ENCODE peak calls at places on chromosomes 1 and 21, in four cellular contexts. V is H9; H is neuronal stem cell; J is CD8-positive, alpha-beta memory T cell. P is an unnamed sample. For H3K4me1, the result is how much of the 10 kb centered on the place peaks cover.

GRCh38 chr21:35422011-35422410 is 372.9 kb upstream of the RUNX1 start:
- DNase-seq in V (no peak), H (no peak), J (no peak), P (no peak)

GRCh38 chr1:215556996-215557395 is 10.1 kb upstream of the KCTD3 start:
- DNase-seq in V (no peak), H (no peak), J (no peak), P (no peak)

GRCh38 chr1:108049083-108049819 is 84.3 kb upstream of the VAV3 start:
- DNase-seq in V (peak), H (no peak), J (no peak), P (peak)

GRCh38 chr1:54577612-54578011 is 29.6 kb downstream of the ACOT11 start:
- DNase-seq in V (no peak), H (no peak), J (no peak), P (no peak)

GRCh38 chr1:230825804-230826160 is 42.5 kb downstream of the C1orf198 start:
- DNase-seq in V (no peak), H (no peak), J (no peak), P (no peak)

GRCh38 chr1:55217226-55217996 is 2.2 kb upstream of the USP24 start:
- DNase-seq in V (no peak), H (no peak), J (no peak), P (no peak)

GRCh38 chr1:228005511-228006033 is 1.2 kb upstream of the WNT3A start:
- DNase-seq in V (no peak), H (no peak), J (no peak), P (no peak)

GRCh38 chr21:27314096-27314495 is 347.2 kb upstream of the ADAMTS5 start:
- DNase-seq in V (no peak), H (no peak), J (no peak), P (no peak)

GRCh38 chr1:206506405-206506802 is 927 bp upstream of the RASSF5 start:
- DNase-seq in V (no peak), H (no peak), J (no peak), P (no peak)

GRCh38 chr1:58880592-58880991 is 96.7 kb upstream of the JUN start:
- DNase-seq in V (no peak), H (no peak), J (no peak), P (no peak)

GRCh38 chr1:58883888-58884482 is 100.1 kb upstream of the JUN start:
- DNase-seq in V (no peak), H (no peak), J (no peak), P (no peak)

GRCh38 chr1:58884706-58885661 is 101.1 kb upstream of the JUN start:
- DNase-seq in V (no peak), H (no peak), J (no peak), P (no peak)

GRCh38 chr1:58883037-58883887 is 99.4 kb upstream of the JUN start:
- DNase-seq in V (no peak), H (no peak), J (no peak), P (no peak)

DNA sequence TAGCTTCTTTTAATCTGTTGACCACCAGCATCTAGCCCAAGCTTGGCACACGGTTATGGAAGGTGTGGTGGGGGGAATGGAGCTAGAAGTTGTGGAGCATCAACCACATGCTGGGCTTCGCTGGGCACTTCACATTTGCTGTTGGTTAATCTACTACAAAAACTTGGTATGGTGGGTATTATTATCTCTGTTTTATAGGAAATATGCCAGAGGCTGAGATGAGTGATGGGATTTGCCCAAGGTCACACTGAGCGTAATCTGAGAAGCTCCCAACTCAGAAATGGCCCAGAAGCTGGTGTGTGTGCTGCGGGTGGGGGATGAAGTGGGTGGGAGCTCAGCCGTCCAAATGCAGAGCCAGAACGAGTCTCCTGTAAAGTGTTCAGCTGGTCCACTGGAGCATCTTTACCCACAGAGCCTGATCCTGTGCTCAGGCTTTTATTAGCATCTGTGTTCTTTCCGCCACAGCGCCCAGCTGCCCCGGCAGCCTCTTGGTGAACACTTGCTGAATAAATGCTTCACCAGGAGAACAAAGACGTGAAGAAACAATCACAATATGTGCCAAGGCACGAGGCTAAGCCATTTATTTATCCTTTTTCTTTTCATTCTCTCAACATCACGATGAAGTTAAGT is 98.6 kb upstream of the JUN start:
- DNase-seq in V (no peak), H (no peak), J (no peak), P (no peak)
- H3K4me1 ChIP-seq in V (under half), H (under half), J (under half), P (under half)

DNA sequence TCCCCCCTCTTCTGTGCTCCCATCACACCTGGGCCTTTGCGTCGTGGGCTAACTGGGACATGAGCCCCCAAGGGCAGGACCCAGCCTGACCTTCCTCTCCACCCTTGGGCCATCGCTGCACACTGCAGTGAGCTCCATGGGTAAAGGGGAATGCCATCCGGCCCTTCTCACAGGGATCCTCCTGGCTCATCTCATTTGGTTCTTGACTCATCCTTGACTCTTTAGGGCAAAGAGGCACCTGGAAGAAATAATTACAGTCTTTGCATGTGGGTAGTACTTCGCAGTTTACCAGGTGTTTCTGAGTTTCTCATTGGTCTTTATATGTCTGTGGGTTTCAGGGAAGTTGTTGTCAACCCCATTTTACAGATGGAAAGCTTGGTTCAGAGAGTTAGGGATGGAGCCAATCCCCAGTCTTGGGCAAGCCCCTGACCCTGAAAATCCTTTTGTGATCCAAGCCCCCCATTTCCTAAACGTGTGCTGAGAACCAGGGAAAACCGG is 59.3 kb upstream of the ID3 start:
- DNase-seq in V (no peak), H (no peak), J (no peak), P (no peak)
- H3K4me1 ChIP-seq in V (under half), H (under half), J (half or more), P (under half)

DNA sequence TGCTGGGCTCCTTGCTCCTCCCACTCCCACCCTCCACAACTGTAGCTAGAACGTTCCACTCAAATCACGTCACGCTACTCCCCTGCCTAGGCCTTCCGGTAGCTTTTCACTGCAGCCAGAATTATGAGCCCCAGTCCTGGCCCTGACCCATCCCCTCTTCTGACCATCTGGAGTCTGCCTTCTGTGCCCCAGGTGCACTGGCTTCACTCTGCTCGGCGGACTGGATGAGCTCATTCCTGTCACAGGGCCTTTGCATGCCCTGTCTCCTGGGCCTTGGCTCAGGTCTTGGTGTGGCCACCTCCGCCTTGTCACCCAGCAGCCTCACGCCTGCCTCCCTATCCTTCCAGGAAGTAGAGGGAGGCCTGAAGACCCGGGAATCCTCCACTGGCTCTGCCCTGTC is 62.5 kb upstream of the ACTL8 start:
- DNase-seq in V (no peak), H (no peak), J (no peak), P (no peak)
- H3K4me1 ChIP-seq in V (under half), H (under half), J (under half), P (under half)

DNA sequence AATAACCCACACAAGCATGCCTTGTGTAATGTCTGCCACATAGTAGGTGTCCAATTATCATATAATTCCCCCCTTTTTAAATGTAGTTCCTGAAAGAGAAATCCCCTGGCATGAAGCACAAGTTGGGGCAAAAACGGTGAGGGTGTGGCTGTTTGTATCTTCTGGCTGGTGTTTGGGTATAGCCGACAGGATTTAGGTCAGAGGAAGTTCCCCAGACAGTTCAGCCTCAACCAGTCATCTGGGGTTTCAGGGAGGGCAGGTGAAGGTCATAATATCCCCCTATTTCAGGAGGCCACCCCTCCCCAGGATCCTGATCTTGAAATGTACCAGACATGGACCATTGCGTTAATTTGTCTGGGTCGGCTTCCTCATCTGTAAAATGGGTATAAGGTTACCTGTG is 29.1 kb upstream of the JUN start:
- DNase-seq in V (no peak), H (no peak), J (peak), P (no peak)
- H3K4me1 ChIP-seq in V (under half), H (under half), J (under half), P (under half)

GRCh38 chr1:16212251-16212961 is at the start of gene ARHGEF19:
- DNase-seq in V (peak), H (no peak), J (no peak), P (peak)
- H3K4me1 ChIP-seq in V (under half), H (under half), J (under half), P (under half)

GRCh38 chr1:85569737-85570404 is 10.7 kb upstream of the CCN1 start:
- DNase-seq in V (no peak), H (no peak), J (no peak), P (no peak)
- H3K4me1 ChIP-seq in V (under half), H (under half), J (under half), P (under half)

GRCh38 chr1:25799346-25799720 is 660 bp upstream of the SELENON start:
- DNase-seq in V (no peak), H (no peak), J (no peak), P (no peak)

GRCh38 chr1:25795955-25796806 is 3.8 kb upstream of the SELENON start:
- DNase-seq in V (no peak), H (no peak), J (peak), P (no peak)

GRCh38 chr1:25796807-25797458 is 3.1 kb upstream of the SELENON start:
- DNase-seq in V (peak), H (peak), J (peak), P (peak)

GRCh38 chr1:25798666-25799345 is 1.2 kb upstream of the SELENON start:
- DNase-seq in V (no peak), H (no peak), J (no peak), P (no peak)

GRCh38 chr1:25797939-25798338 is 2.1 kb upstream of the SELENON start:
- DNase-seq in V (peak), H (no peak), J (no peak), P (peak)
- H3K4me1 ChIP-seq in V (under half), H (under half), J (half or more), P (under half)

GRCh38 chr1:26121854-26122773 is 10.5 kb downstream of the PDIK1L start:
- DNase-seq in V (no peak), H (no peak), J (no peak), P (no peak)
- H3K4me1 ChIP-seq in V (under half), H (under half), J (under half), P (under half)

GRCh38 chr1:201656670-201657032 is 117.7 kb downstream of the NAV1 start:
- DNase-seq in V (no peak), H (no peak), J (no peak), P (no peak)
- H3K4me1 ChIP-seq in V (under half), H (under half), J (under half), P (under half)

GRCh38 chr1:58881471-58881994 is 97.7 kb upstream of the JUN start:
- DNase-seq in V (no peak), H (no peak), J (no peak), P (no peak)
- H3K4me1 ChIP-seq in V (under half), H (under half), J (under half), P (under half)